ENCODE peak calls at places on chromosome 6, in eight cellular contexts. O is GM04503, M is LoVo, P is T-helper 1 cell, V is T-helper 22 cell, Z is epithelial cell of prostate, A is HFFc6, C is endodermal cell. U is an unnamed sample.

GRCh38 chr6:2893276-2893675 is 9.8 kb downstream of the SERPINB9 start:
- DNase-seq in Z (no peak), C (peak; percentile 13), P (no peak), M (no peak), A (no peak), V (no peak), O (no peak), U (no peak)

GRCh38 chr6:16409531-16410441 is 171.4 kb downstream of the GMPR start:
- DNase-seq in M (peak; percentile 53), Z (peak; percentile 24), C (peak; percentile 87), O (peak; percentile 41), V (no peak), P (peak; percentile 63), A (peak; percentile 56), U (peak; percentile 40)

GRCh38 chr6:137570307-137570832 is 76.2 kb upstream of the OLIG3 start:
- DNase-seq in V (no peak), M (no peak), A (no peak), Z (no peak), P (no peak), O (no peak), C (no peak), U (no peak)

GRCh38 chr6:52423971-52424381 is 3.8 kb downstream of the EFHC1 start:
- DNase-seq in C (peak; percentile 61), M (peak; percentile 10), P (no peak), O (peak; percentile 67), V (no peak), Z (no peak), A (peak; percentile 76), U (no peak)

GRCh38 chr6:32176476-32177181 is 745 bp upstream of the AGPAT1 start:
- DNase-seq in C (no peak), M (peak; percentile 38), Z (no peak), P (no peak), A (peak; percentile 44), V (no peak), O (no peak), U (no peak)

GRCh38 chr6:5179917-5180316 is 80.8 kb downstream of the LYRM4 start:
- DNase-seq in C (no peak), O (no peak), P (no peak), M (no peak), V (no peak), A (no peak), Z (no peak), U (no peak)

GRCh38 chr6:106508836-106509235 is 120.5 kb downstream of the RTN4IP1 start:
- DNase-seq in C (no peak), Z (no peak), A (no peak), O (no peak), M (no peak), V (no peak), P (no peak), U (no peak)

GRCh38 chr6:35025241-35026188 is 115.6 kb downstream of the TCP11 start:
- DNase-seq in C (peak; percentile 58), P (no peak), O (no peak), V (no peak), Z (no peak), M (no peak), A (no peak), U (no peak)

GRCh38 chr6:27591660-27592059 is 118.8 kb upstream of the ZNF184 start:
- DNase-seq in C (peak; percentile 81), P (peak; percentile 10), M (peak; percentile 48), V (no peak), A (peak; percentile 75), O (no peak), Z (no peak), U (no peak)

GRCh38 chr6:54992789-54993188 is 146.2 kb downstream of the FAM83B start:
- DNase-seq in O (no peak), V (no peak), M (no peak), C (peak; percentile 70), A (no peak), P (no peak), Z (no peak), U (no peak)

GRCh38 chr6:89509719-89510339 is 76.9 kb downstream of the ANKRD6 start:
- DNase-seq in A (no peak), Z (no peak), C (no peak), V (no peak), P (no peak), O (no peak), M (peak; percentile 4), U (no peak)

GRCh38 chr6:87714093-87714809 is 12.2 kb upstream of the AKIRIN2 start:
- DNase-seq in M (no peak), C (no peak), A (peak; percentile 74), V (no peak), O (no peak), Z (peak; percentile 95), P (peak; percentile 74), U (no peak)

GRCh38 chr6:90406957-90407356 is 110.3 kb upstream of the BACH2 start:
- DNase-seq in Z (peak; percentile 58), P (no peak), A (no peak), V (no peak), M (no peak), O (no peak), C (no peak), U (no peak)

GRCh38 chr6:106159531-106159940 is 73.4 kb downstream of the PRDM1 start:
- DNase-seq in M (peak; percentile 77), A (peak; percentile 93), Z (peak; percentile 74), C (no peak), V (no peak), P (no peak), O (peak; percentile 93), U (no peak)

GRCh38 chr6:26104457-26105108 is 17.4 kb downstream of the HFE start:
- DNase-seq in V (no peak), Z (no peak), M (peak; percentile 65), P (no peak), C (peak; percentile 76), O (no peak), A (no peak), U (no peak)

U was measured in effector CD4-positive, alpha-beta T cell.